ENCODE peak calls at places on chromosome 1, in four cellular contexts. One of them, this sample, is unnamed. For H3K4me1 and H3K27me3, the result is how much of the 10 kb centered on the place peaks cover.

GRCh38 chr1:207962716-207963428 is 51.9 kb upstream of the CD34 start:
- DNase-seq in GM23248: peak
- DNase-seq in neural progenitor cell: no peak
- DNase-seq in hepatocyte: peak
- DNase-seq in this sample: no peak

GRCh38 chr1:59973719-59974118 is 47.1 kb upstream of the CYP2J2 start:
- DNase-seq in GM23248: no peak
- DNase-seq in hepatocyte: no peak
- DNase-seq in neural progenitor cell: no peak
- DNase-seq in this sample: no peak

GRCh38 chr1:236850077-236850476 is 55.0 kb downstream of the MTR start:
- DNase-seq in GM23248: no peak
- DNase-seq in hepatocyte: no peak
- DNase-seq in neural progenitor cell: no peak
- DNase-seq in this sample: no peak

GRCh38 chr1:27402349-27402754 is 9.9 kb downstream of the GPR3 start:
- DNase-seq in GM23248: peak
- DNase-seq in neural progenitor cell: peak
- DNase-seq in hepatocyte: peak
- DNase-seq in this sample: peak

GRCh38 chr1:14659913-14660312 is 61.4 kb downstream of the KAZN start:
- DNase-seq in hepatocyte: no peak
- DNase-seq in GM23248: no peak
- DNase-seq in neural progenitor cell: peak
- DNase-seq in this sample: no peak

GRCh38 chr1:85445906-85446305 is 19.1 kb downstream of the DDAH1 start:
- DNase-seq in GM23248: peak
- DNase-seq in hepatocyte: no peak
- DNase-seq in neural progenitor cell: no peak
- DNase-seq in this sample: no peak

GRCh38 chr1:51301152-51301843 is 29.1 kb downstream of the TTC39A start:
- DNase-seq in hepatocyte: no peak
- DNase-seq in neural progenitor cell: no peak
- DNase-seq in GM23248: no peak
- DNase-seq in this sample: no peak

GRCh38 chr1:30042438-30043147 is 680.8 kb downstream of the MATN1 start:
- DNase-seq in hepatocyte: no peak
- DNase-seq in GM23248: no peak
- DNase-seq in neural progenitor cell: no peak
- DNase-seq in this sample: peak

GRCh38 chr1:53349369-53349705 is 21.5 kb upstream of the LRP8 start:
- DNase-seq in hepatocyte: no peak
- DNase-seq in neural progenitor cell: no peak
- DNase-seq in GM23248: no peak
- DNase-seq in this sample: peak

GRCh38 chr1:154784924-154785531 is 85.1 kb downstream of the KCNN3 start:
- DNase-seq in hepatocyte: no peak
- DNase-seq in neural progenitor cell: no peak
- DNase-seq in GM23248: no peak
- DNase-seq in this sample: peak

GRCh38 chr1:45263132-45263531 is 56.7 kb upstream of the ZSWIM5 start:
- DNase-seq in hepatocyte: no peak
- DNase-seq in neural progenitor cell: no peak
- DNase-seq in GM23248: no peak
- DNase-seq in this sample: no peak

GRCh38 chr1:40107290-40107959 is 10.4 kb upstream of the PPT1 start:
- DNase-seq in GM23248: no peak
- DNase-seq in neural progenitor cell: no peak
- DNase-seq in hepatocyte: peak
- DNase-seq in this sample: peak

GRCh38 chr1:68231627-68232303 is 558 bp downstream of the WLS start:
- DNase-seq in hepatocyte: peak
- DNase-seq in GM23248: peak
- DNase-seq in neural progenitor cell: peak
- DNase-seq in this sample: peak

GRCh38 chr1:232472485-232473041 is 157.4 kb downstream of the SIPA1L2 start:
- DNase-seq in GM23248: peak
- DNase-seq in hepatocyte: no peak
- DNase-seq in neural progenitor cell: no peak
- DNase-seq in this sample: no peak

GRCh38 chr1:218330043-218330623 is 15.0 kb upstream of the TGFB2 start:
- DNase-seq in GM23248: peak
- DNase-seq in hepatocyte: peak
- DNase-seq in neural progenitor cell: peak
- DNase-seq in this sample: no peak

GRCh38 chr1:20447794-20448193 is 38.2 kb downstream of the CAMK2N1 start:
- DNase-seq in GM23248: no peak
- DNase-seq in hepatocyte: no peak
- DNase-seq in neural progenitor cell: no peak
- DNase-seq in this sample: no peak

GRCh38 chr1:101002551-101002950 is 23.0 kb downstream of the DPH5 start:
- DNase-seq in neural progenitor cell: no peak
- DNase-seq in hepatocyte: no peak
- DNase-seq in GM23248: peak
- DNase-seq in this sample: no peak

GRCh38 chr1:17550684-17551584 is 11.4 kb downstream of the ARHGEF10L start:
- DNase-seq in hepatocyte: no peak
- DNase-seq in GM23248: peak
- DNase-seq in neural progenitor cell: no peak
- DNase-seq in this sample: peak

GRCh38 chr1:20174937-20175666 is 10.8 kb upstream of the UBXN10 start:
- DNase-seq in hepatocyte: no peak
- DNase-seq in GM23248: peak
- DNase-seq in neural progenitor cell: no peak
- DNase-seq in this sample: no peak

GRCh38 chr1:201710632-201711031 is 118.3 kb upstream of the IPO9 start:
- DNase-seq in neural progenitor cell: no peak
- DNase-seq in hepatocyte: no peak
- DNase-seq in GM23248: peak
- DNase-seq in this sample: no peak
- H3K4me1 ChIP-seq in neural progenitor cell: under half
- H3K4me1 ChIP-seq in hepatocyte: under half
- H3K4me1 ChIP-seq in GM23248: half or more
- H3K4me1 ChIP-seq in this sample: under half

GRCh38 chr1:46532095-46532494 is 19.4 kb downstream of the KNCN start:
- DNase-seq in GM23248: no peak
- DNase-seq in hepatocyte: no peak
- DNase-seq in neural progenitor cell: no peak
- DNase-seq in this sample: no peak

GRCh38 chr1:46533179-46533864 is 18.1 kb downstream of the KNCN start:
- DNase-seq in GM23248: peak
- DNase-seq in neural progenitor cell: peak
- DNase-seq in hepatocyte: peak
- DNase-seq in this sample: peak

GRCh38 chr1:46530791-46531409 is 20.5 kb downstream of the KNCN start:
- DNase-seq in GM23248: peak
- DNase-seq in hepatocyte: peak
- DNase-seq in neural progenitor cell: peak
- DNase-seq in this sample: peak

GRCh38 chr1:46530311-46530710 is 21.1 kb downstream of the KNCN start:
- DNase-seq in neural progenitor cell: no peak
- DNase-seq in GM23248: no peak
- DNase-seq in hepatocyte: no peak
- DNase-seq in this sample: peak

GRCh38 chr1:46532498-46533178 is 18.8 kb downstream of the KNCN start:
- DNase-seq in GM23248: peak
- DNase-seq in neural progenitor cell: peak
- DNase-seq in hepatocyte: peak
- DNase-seq in this sample: peak
- H3K27me3 ChIP-seq in GM23248: under half
- H3K27me3 ChIP-seq in neural progenitor cell: half or more
- H3K27me3 ChIP-seq in hepatocyte: under half
- H3K27me3 ChIP-seq in this sample: half or more

GRCh38 chr1:212119863-212120262 is 84.3 kb downstream of the DTL start:
- DNase-seq in GM23248: no peak
- DNase-seq in hepatocyte: peak
- DNase-seq in neural progenitor cell: no peak
- DNase-seq in this sample: no peak

GRCh38 chr1:212119397-212119837 is 83.9 kb downstream of the DTL start:
- DNase-seq in GM23248: peak
- DNase-seq in hepatocyte: no peak
- DNase-seq in neural progenitor cell: no peak
- DNase-seq in this sample: no peak

GRCh38 chr1:212118167-212118871 is 82.8 kb downstream of the DTL start:
- DNase-seq in hepatocyte: peak
- DNase-seq in GM23248: no peak
- DNase-seq in neural progenitor cell: no peak
- DNase-seq in this sample: no peak

GRCh38 chr1:212121772-212122171 is 86.2 kb downstream of the DTL start:
- DNase-seq in hepatocyte: no peak
- DNase-seq in GM23248: no peak
- DNase-seq in neural progenitor cell: no peak
- DNase-seq in this sample: no peak

GRCh38 chr1:212118872-212119260 is 83.3 kb downstream of the DTL start:
- DNase-seq in GM23248: no peak
- DNase-seq in neural progenitor cell: no peak
- DNase-seq in hepatocyte: no peak
- DNase-seq in this sample: no peak
- H3K27ac ChIP-seq in GM23248: no peak
- H3K27ac ChIP-seq in neural progenitor cell: no peak
- H3K27ac ChIP-seq in hepatocyte: no peak
- H3K27ac ChIP-seq in this sample: no peak

GRCh38 chr1:203327684-203328457 is 22.6 kb downstream of the BTG2 start:
- DNase-seq in hepatocyte: peak
- DNase-seq in GM23248: peak
- DNase-seq in neural progenitor cell: peak
- DNase-seq in this sample: no peak
- H3K4me1 ChIP-seq in hepatocyte: half or more
- H3K4me1 ChIP-seq in GM23248: under half
- H3K4me1 ChIP-seq in neural progenitor cell: half or more
- H3K4me1 ChIP-seq in this sample: under half

DNA sequence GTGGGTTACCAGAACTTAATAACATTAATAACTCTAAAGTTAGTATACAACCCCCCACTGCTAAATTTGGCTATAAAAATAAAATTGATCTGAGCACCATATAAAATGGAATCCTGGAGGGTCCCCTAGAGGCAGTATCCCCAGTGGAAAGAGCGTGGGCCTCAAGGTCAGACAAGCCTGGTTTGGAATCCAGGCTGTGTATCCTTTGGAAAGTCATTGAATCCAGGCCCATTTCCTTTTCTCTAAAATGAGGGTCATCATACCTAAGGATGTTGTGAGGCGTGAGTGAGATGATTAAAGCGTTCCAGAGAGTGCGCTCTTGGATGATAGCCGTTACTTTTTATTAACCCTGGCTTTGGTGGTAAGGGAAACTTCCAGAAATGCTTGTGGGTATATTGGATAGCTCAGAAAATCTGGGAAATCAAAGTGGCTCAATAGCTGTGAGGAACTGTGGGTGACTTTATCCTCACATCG is 671 bp upstream of the ZNF436 start:
- DNase-seq in hepatocyte: no peak
- DNase-seq in GM23248: peak
- DNase-seq in neural progenitor cell: no peak
- DNase-seq in this sample: peak
- H3K27me3 ChIP-seq in hepatocyte: under half
- H3K27me3 ChIP-seq in GM23248: under half
- H3K27me3 ChIP-seq in neural progenitor cell: half or more
- H3K27me3 ChIP-seq in this sample: under half

DNA sequence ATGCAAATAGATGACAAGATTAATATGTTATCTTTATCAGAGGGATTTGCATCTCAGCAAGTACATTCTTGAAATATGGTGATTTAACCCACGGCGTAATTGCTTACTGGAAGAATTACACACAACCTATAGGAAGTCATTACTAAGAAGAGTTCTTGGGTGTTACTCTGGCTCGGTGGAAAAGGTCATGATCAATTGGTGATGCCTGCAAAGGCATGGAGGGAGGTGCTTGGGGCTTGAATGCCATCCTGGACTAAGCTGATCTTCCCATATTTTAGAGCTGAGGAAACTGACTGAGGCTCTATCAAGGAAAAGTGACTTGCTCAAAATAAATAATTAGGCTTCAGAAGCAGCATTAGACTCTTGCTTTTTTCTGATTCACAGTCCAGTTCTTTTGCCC is 137.5 kb upstream of the JUN start:
- DNase-seq in hepatocyte: no peak
- DNase-seq in neural progenitor cell: no peak
- DNase-seq in GM23248: no peak
- DNase-seq in this sample: no peak
- H3K27ac ChIP-seq in hepatocyte: peak
- H3K27ac ChIP-seq in neural progenitor cell: no peak
- H3K27ac ChIP-seq in GM23248: no peak
- H3K27ac ChIP-seq in this sample: no peak

GRCh38 chr1:94318505-94319030 is 81.2 kb upstream of the ARHGAP29 start:
- DNase-seq in GM23248: no peak
- DNase-seq in neural progenitor cell: no peak
- DNase-seq in hepatocyte: no peak
- DNase-seq in this sample: no peak
- H3K4me1 ChIP-seq in GM23248: under half
- H3K4me1 ChIP-seq in neural progenitor cell: under half
- H3K4me1 ChIP-seq in hepatocyte: under half
- H3K4me1 ChIP-seq in this sample: under half

DNA sequence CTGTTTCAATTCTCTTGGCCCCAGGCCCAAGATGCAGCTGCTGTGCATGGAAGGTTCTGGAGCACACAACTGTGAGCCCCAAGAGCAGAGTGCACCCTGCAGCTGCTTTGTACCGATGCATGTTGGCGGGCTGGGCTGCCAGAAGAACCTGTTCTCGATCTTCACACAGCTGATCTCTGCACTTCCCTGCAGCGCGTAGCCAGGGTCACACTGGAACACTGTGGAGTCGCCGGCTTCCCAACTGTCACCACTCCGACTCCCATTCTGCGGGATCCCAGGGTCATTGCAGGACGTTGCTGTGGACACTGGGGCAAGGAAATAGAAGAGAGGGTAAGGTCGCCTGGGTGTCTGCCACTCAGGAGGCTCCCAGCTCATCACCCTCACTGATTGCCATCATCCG is 185.4 kb downstream of the ZSCAN20 start:
- DNase-seq in GM23248: no peak
- DNase-seq in hepatocyte: no peak
- DNase-seq in neural progenitor cell: no peak
- DNase-seq in this sample: peak
- H3K27me3 ChIP-seq in GM23248: under half
- H3K27me3 ChIP-seq in hepatocyte: under half
- H3K27me3 ChIP-seq in neural progenitor cell: under half
- H3K27me3 ChIP-seq in this sample: under half

This sample was measured in endodermal cell.